ENCODE peak calls at places on chromosome 3, in nine cellular contexts. Q, T, A, L, F, I, W, J and X are unnamed samples.

GRCh38 chr3:193897288-193897687 is 238.7 kb upstream of the HES1 start:
- DNase-seq in Q (no peak), T (no peak), A (peak; percentile 37), L (no peak), F (peak; percentile 52), I (no peak), W (no peak), J (no peak), X (peak; percentile 12)

GRCh38 chr3:10292505-10293419 is at the start of gene GHRL:
- DNase-seq in Q (no peak), T (no peak), A (no peak), L (no peak), F (no peak), I (no peak), W (peak; percentile 33), J (peak; percentile 49), X (no peak)

GRCh38 chr3:129888739-129889138 is 4.8 kb downstream of the TMCC1 start:
- DNase-seq in Q (peak; percentile 88), T (peak; percentile 38), A (no peak), L (no peak), F (no peak), I (no peak), W (no peak), J (no peak), X (no peak)

GRCh38 chr3:101813817-101814440 is 34.9 kb downstream of the NXPE3 start:
- DNase-seq in Q (no peak), T (no peak), A (no peak), L (no peak), F (no peak), I (no peak), W (no peak), J (no peak), X (no peak)

GRCh38 chr3:21421096-21421495 is 329.9 kb downstream of the ZNF385D start:
- DNase-seq in Q (no peak), T (no peak), A (no peak), L (no peak), F (no peak), I (no peak), W (no peak), J (no peak), X (no peak)

GRCh38 chr3:148992635-148993230 is 1.4 kb downstream of the GYG1 start:
- DNase-seq in Q (no peak), T (no peak), A (no peak), L (no peak), F (no peak), I (no peak), W (no peak), J (no peak), X (peak; percentile 9)

GRCh38 chr3:54837964-54838363 is 89.9 kb downstream of the LRTM1 start:
- DNase-seq in Q (no peak), T (no peak), A (no peak), L (no peak), F (no peak), I (no peak), W (no peak), J (no peak), X (no peak)

GRCh38 chr3:153130312-153130977 is 31.6 kb upstream of the RAP2B start:
- DNase-seq in Q (peak; percentile 77), T (no peak), A (no peak), L (no peak), F (no peak), I (no peak), W (no peak), J (no peak), X (no peak)

GRCh38 chr3:160480931-160481330 is 31.3 kb upstream of the TRIM59 start:
- DNase-seq in Q (peak; percentile 14), T (no peak), A (no peak), L (no peak), F (no peak), I (no peak), W (no peak), J (no peak), X (no peak)

GRCh38 chr3:107943860-107944543 is 146.8 kb downstream of the CD47 start:
- DNase-seq in Q (no peak), T (peak; percentile 3), A (no peak), L (no peak), F (no peak), I (no peak), W (no peak), J (no peak), X (no peak)

GRCh38 chr3:43817825-43818224 is 127.1 kb downstream of the ABHD5 start:
- DNase-seq in Q (peak; percentile 44), T (no peak), A (no peak), L (no peak), F (no peak), I (no peak), W (no peak), J (no peak), X (no peak)

GRCh38 chr3:32595318-32595717 is 24.7 kb upstream of the DYNC1LI1 start:
- DNase-seq in Q (no peak), T (no peak), A (no peak), L (no peak), F (no peak), I (no peak), W (no peak), J (no peak), X (no peak)

GRCh38 chr3:179673522-179673921 is 20.7 kb downstream of the USP13 start:
- DNase-seq in Q (no peak), T (peak; percentile 18), A (no peak), L (no peak), F (no peak), I (peak; percentile 67), W (no peak), J (no peak), X (peak; percentile 73)

GRCh38 chr3:172034786-172035685 is 4.3 kb upstream of the FNDC3B start:
- DNase-seq in Q (no peak), T (no peak), A (no peak), L (no peak), F (no peak), I (no peak), W (peak; percentile 38), J (no peak), X (no peak)

GRCh38 chr3:35744419-35744818 is 105.1 kb downstream of the ARPP21 start:
- DNase-seq in Q (no peak), T (no peak), A (no peak), L (no peak), F (no peak), I (no peak), W (no peak), J (no peak), X (no peak)

GRCh38 chr3:153052096-153052460 is 109.9 kb upstream of the RAP2B start:
- DNase-seq in Q (peak; percentile 98), T (peak; percentile 77), A (no peak), L (peak; percentile 5), F (no peak), I (no peak), W (no peak), J (no peak), X (no peak)

GRCh38 chr3:106570426-106570825 is 701.6 kb upstream of the CBLB start:
- DNase-seq in Q (no peak), T (no peak), A (no peak), L (no peak), F (no peak), I (no peak), W (no peak), J (no peak), X (no peak)

GRCh38 chr3:57161915-57162314 is 3.2 kb downstream of the IL17RD start:
- DNase-seq in Q (no peak), T (no peak), A (no peak), L (no peak), F (no peak), I (no peak), W (no peak), J (no peak), X (no peak)

GRCh38 chr3:45612138-45612537 is 17.6 kb downstream of the LIMD1 start:
- DNase-seq in Q (no peak), T (no peak), A (no peak), L (no peak), F (no peak), I (no peak), W (no peak), J (no peak), X (no peak)

GRCh38 chr3:147301781-147302180 is 104.6 kb downstream of the ZIC4 start:
- DNase-seq in Q (no peak), T (no peak), A (no peak), L (no peak), F (no peak), I (no peak), W (no peak), J (no peak), X (no peak)

GRCh38 chr3:135878501-135878900 is 87.0 kb upstream of the PPP2R3A start:
- DNase-seq in Q (peak; percentile 63), T (no peak), A (no peak), L (no peak), F (no peak), I (no peak), W (no peak), J (no peak), X (no peak)

GRCh38 chr3:9399746-9400145 is 2.3 kb downstream of the SETD5 start:
- DNase-seq in Q (peak; percentile 86), T (peak; percentile 47), A (peak; percentile 82), L (peak; percentile 72), F (peak; percentile 42), I (peak; percentile 70), W (peak; percentile 86), J (peak; percentile 63), X (peak; percentile 81)

GRCh38 chr3:72393455-72393854 is 454.8 kb downstream of the SHQ1 start:
- DNase-seq in Q (no peak), T (no peak), A (no peak), L (no peak), F (no peak), I (no peak), W (no peak), J (no peak), X (no peak)
- H3K4me1 ChIP-seq in Q (no peaks in the 10 kb centered on the region), T (no peaks in the 10 kb centered on the region), A (peaks cover 29% of the 10 kb centered on the region), L (peaks cover 6% of the 10 kb centered on the region), F (no peaks in the 10 kb centered on the region), I (peaks cover 21% of the 10 kb centered on the region), W (peaks cover 18% of the 10 kb centered on the region), J (peaks cover 43% of the 10 kb centered on the region), X (peaks cover 13% of the 10 kb centered on the region)

DNA sequence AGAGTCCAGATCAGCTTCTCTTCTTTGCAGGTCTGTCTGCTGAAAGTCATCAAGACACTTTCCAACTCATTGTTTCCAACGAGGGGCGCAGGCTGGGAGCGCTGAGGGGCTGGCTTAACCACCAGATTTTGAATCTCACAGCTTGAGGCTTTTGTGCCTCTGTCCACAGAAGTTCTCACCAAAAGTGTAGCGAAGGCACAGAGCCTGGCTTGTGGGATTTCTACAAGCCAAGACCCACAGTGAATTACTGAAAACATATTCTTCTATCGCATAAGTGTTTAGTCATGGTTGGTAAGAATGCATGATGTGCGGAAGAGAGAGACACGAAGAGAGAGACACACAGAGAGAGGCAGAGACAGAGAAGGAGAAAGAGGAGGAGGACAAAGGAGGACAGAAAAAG is 35.2 kb downstream of the BHLHE40 start:
- DNase-seq in Q (no peak), T (no peak), A (no peak), L (no peak), F (no peak), I (peak; percentile 6), W (no peak), J (no peak), X (no peak)
- H3K27ac ChIP-seq in Q (no peak overlapping the region), T (no peak overlapping the region), A (no peak overlapping the region), L (no peak overlapping the region), F (no peak overlapping the region), I (no peak overlapping the region), W (no peak overlapping the region), J (no peak overlapping the region), X (no peak overlapping the region)

GRCh38 chr3:15713364-15713763 is 84.4 kb downstream of the ANKRD28 start:
- DNase-seq in Q (no peak), T (no peak), A (no peak), L (no peak), F (no peak), I (no peak), W (no peak), J (no peak), X (no peak)
- H3K4me1 ChIP-seq in Q (no peaks in the 10 kb centered on the region), T (no peaks in the 10 kb centered on the region), A (no peaks in the 10 kb centered on the region), L (no peaks in the 10 kb centered on the region), F (no peaks in the 10 kb centered on the region), I (no peaks in the 10 kb centered on the region), W (no peaks in the 10 kb centered on the region), J (no peaks in the 10 kb centered on the region), X (peaks cover 23% of the 10 kb centered on the region)

GRCh38 chr3:58173029-58173669 is 37.6 kb downstream of the DNASE1L3 start:
- DNase-seq in Q (no peak), T (no peak), A (no peak), L (no peak), F (no peak), I (no peak), W (no peak), J (no peak), X (no peak)
- H3K27ac ChIP-seq in Q (no peak overlapping the region), T (no peak overlapping the region), A (no peak overlapping the region), L (peak overlapping the region; percentile 42), F (peak overlapping the region; percentile 23), I (no peak overlapping the region), W (peak overlapping the region; percentile 69), J (peak overlapping the region; percentile 22), X (peak overlapping the region; percentile 71)